ENCODE peak calls at places on chromosomes 13 and 19, in nine cellular contexts. One of them, this sample, is unnamed.
A peak's percentile ranks its signal among the peaks of the same experiment; 100 is the strongest.

GRCh38 chr13:97434417-97435296 is 688 bp downstream of the RAP2A start:
- DNase-seq in endodermal cell: peak; percentile 75
- DNase-seq in GM10248: peak; percentile 11
- DNase-seq in colonic mucosa: peak; percentile 46
- DNase-seq in HFF-Myc: no peak
- DNase-seq in pancreas: peak; percentile 68
- DNase-seq in psoas muscle: peak; percentile 69
- DNase-seq in activated CD8-positive, alpha-beta T cell treated with anti-CD3 and anti-CD28 coated beads for 36 hours: peak; percentile 45
- DNase-seq in cardiac muscle cell: peak; percentile 71
- DNase-seq in this sample: no peak

GRCh38 chr13:114130708-114131580 is 1.5 kb downstream of the RASA3 start:
- DNase-seq in endodermal cell: peak; percentile 79
- DNase-seq in GM10248: peak; percentile 62
- DNase-seq in colonic mucosa: peak; percentile 47
- DNase-seq in HFF-Myc: no peak
- DNase-seq in pancreas: no peak
- DNase-seq in psoas muscle: peak; percentile 90
- DNase-seq in activated CD8-positive, alpha-beta T cell treated with anti-CD3 and anti-CD28 coated beads for 36 hours: peak; percentile 81
- DNase-seq in cardiac muscle cell: peak; percentile 57
- DNase-seq in this sample: peak; percentile 79

GRCh38 chr13:113998781-113999617 is 25.1 kb upstream of the C13orf46 start:
- DNase-seq in endodermal cell: no peak
- DNase-seq in GM10248: no peak
- DNase-seq in colonic mucosa: no peak
- DNase-seq in HFF-Myc: no peak
- DNase-seq in pancreas: no peak
- DNase-seq in psoas muscle: peak; percentile 32
- DNase-seq in activated CD8-positive, alpha-beta T cell treated with anti-CD3 and anti-CD28 coated beads for 36 hours: no peak
- DNase-seq in cardiac muscle cell: no peak
- DNase-seq in this sample: no peak

GRCh38 chr13:98480915-98481510 is 95.9 kb downstream of the STK24 start:
- DNase-seq in endodermal cell: no peak
- DNase-seq in GM10248: peak; percentile 70
- DNase-seq in colonic mucosa: no peak
- DNase-seq in HFF-Myc: no peak
- DNase-seq in pancreas: no peak
- DNase-seq in psoas muscle: no peak
- DNase-seq in activated CD8-positive, alpha-beta T cell treated with anti-CD3 and anti-CD28 coated beads for 36 hours: peak; percentile 73
- DNase-seq in cardiac muscle cell: peak; percentile 15
- DNase-seq in this sample: peak; percentile 69

GRCh38 chr19:18961767-18962423 is 20.9 kb upstream of the HOMER3 start:
- DNase-seq in endodermal cell: peak; percentile 97
- DNase-seq in GM10248: no peak
- DNase-seq in colonic mucosa: no peak
- DNase-seq in HFF-Myc: no peak
- DNase-seq in pancreas: no peak
- DNase-seq in psoas muscle: no peak
- DNase-seq in activated CD8-positive, alpha-beta T cell treated with anti-CD3 and anti-CD28 coated beads for 36 hours: peak; percentile 35
- DNase-seq in cardiac muscle cell: peak; percentile 12
- DNase-seq in this sample: no peak

GRCh38 chr19:31548941-31549340 is 199.7 kb upstream of the TSHZ3 start:
- DNase-seq in endodermal cell: peak; percentile 72
- DNase-seq in GM10248: no peak
- DNase-seq in colonic mucosa: no peak
- DNase-seq in HFF-Myc: no peak
- DNase-seq in pancreas: no peak
- DNase-seq in psoas muscle: no peak
- DNase-seq in activated CD8-positive, alpha-beta T cell treated with anti-CD3 and anti-CD28 coated beads for 36 hours: no peak
- DNase-seq in cardiac muscle cell: peak; percentile 47
- DNase-seq in this sample: no peak

GRCh38 chr19:3403489-3404323 is 37.3 kb downstream of the NFIC start:
- DNase-seq in endodermal cell: peak; percentile 70
- DNase-seq in GM10248: no peak
- DNase-seq in colonic mucosa: peak; percentile 65
- DNase-seq in HFF-Myc: peak; percentile 78
- DNase-seq in pancreas: peak; percentile 87
- DNase-seq in psoas muscle: peak; percentile 95
- DNase-seq in activated CD8-positive, alpha-beta T cell treated with anti-CD3 and anti-CD28 coated beads for 36 hours: no peak
- DNase-seq in cardiac muscle cell: peak; percentile 96
- DNase-seq in this sample: no peak

GRCh38 chr13:40440990-40441820 is 225.2 kb downstream of the FOXO1 start:
- DNase-seq in endodermal cell: no peak
- DNase-seq in GM10248: no peak
- DNase-seq in colonic mucosa: peak; percentile 55
- DNase-seq in HFF-Myc: no peak
- DNase-seq in pancreas: peak; percentile 80
- DNase-seq in psoas muscle: peak; percentile 95
- DNase-seq in activated CD8-positive, alpha-beta T cell treated with anti-CD3 and anti-CD28 coated beads for 36 hours: no peak
- DNase-seq in cardiac muscle cell: peak; percentile 35
- DNase-seq in this sample: no peak

GRCh38 chr19:55581828-55582223 is 1.2 kb upstream of the ZNF579 start:
- DNase-seq in endodermal cell: no peak
- DNase-seq in GM10248: no peak
- DNase-seq in colonic mucosa: no peak
- DNase-seq in HFF-Myc: no peak
- DNase-seq in pancreas: no peak
- DNase-seq in psoas muscle: no peak
- DNase-seq in activated CD8-positive, alpha-beta T cell treated with anti-CD3 and anti-CD28 coated beads for 36 hours: no peak
- DNase-seq in cardiac muscle cell: no peak
- DNase-seq in this sample: no peak

GRCh38 chr13:98927954-98928927 is 49.6 kb downstream of the DOCK9 start:
- DNase-seq in endodermal cell: peak; percentile 61
- DNase-seq in GM10248: no peak
- DNase-seq in colonic mucosa: no peak
- DNase-seq in HFF-Myc: peak; percentile 59
- DNase-seq in pancreas: no peak
- DNase-seq in psoas muscle: no peak
- DNase-seq in activated CD8-positive, alpha-beta T cell treated with anti-CD3 and anti-CD28 coated beads for 36 hours: no peak
- DNase-seq in cardiac muscle cell: no peak
- DNase-seq in this sample: no peak

GRCh38 chr19:21786931-21787330 is 19.6 kb upstream of the ZNF100 start:
- DNase-seq in endodermal cell: no peak
- DNase-seq in GM10248: no peak
- DNase-seq in colonic mucosa: no peak
- DNase-seq in HFF-Myc: no peak
- DNase-seq in pancreas: no peak
- DNase-seq in psoas muscle: no peak
- DNase-seq in activated CD8-positive, alpha-beta T cell treated with anti-CD3 and anti-CD28 coated beads for 36 hours: no peak
- DNase-seq in cardiac muscle cell: no peak
- DNase-seq in this sample: no peak

GRCh38 chr13:94140027-94140426 is 339.5 kb downstream of the DCT start:
- DNase-seq in endodermal cell: no peak
- DNase-seq in GM10248: no peak
- DNase-seq in colonic mucosa: no peak
- DNase-seq in HFF-Myc: no peak
- DNase-seq in pancreas: no peak
- DNase-seq in psoas muscle: no peak
- DNase-seq in activated CD8-positive, alpha-beta T cell treated with anti-CD3 and anti-CD28 coated beads for 36 hours: no peak
- DNase-seq in cardiac muscle cell: no peak
- DNase-seq in this sample: no peak

GRCh38 chr13:50375792-50376191 is 360.5 kb downstream of the KCNRG start:
- DNase-seq in endodermal cell: no peak
- DNase-seq in GM10248: no peak
- DNase-seq in colonic mucosa: no peak
- DNase-seq in HFF-Myc: no peak
- DNase-seq in pancreas: no peak
- DNase-seq in psoas muscle: no peak
- DNase-seq in activated CD8-positive, alpha-beta T cell treated with anti-CD3 and anti-CD28 coated beads for 36 hours: no peak
- DNase-seq in cardiac muscle cell: no peak
- DNase-seq in this sample: no peak

GRCh38 chr19:17974551-17974950 is 7.6 kb downstream of the KCNN1 start:
- DNase-seq in endodermal cell: no peak
- DNase-seq in GM10248: no peak
- DNase-seq in colonic mucosa: no peak
- DNase-seq in HFF-Myc: no peak
- DNase-seq in pancreas: no peak
- DNase-seq in psoas muscle: no peak
- DNase-seq in activated CD8-positive, alpha-beta T cell treated with anti-CD3 and anti-CD28 coated beads for 36 hours: no peak
- DNase-seq in cardiac muscle cell: no peak
- DNase-seq in this sample: no peak

GRCh38 chr19:4369109-4369887 is 25.9 kb downstream of the MPND start:
- DNase-seq in endodermal cell: peak; percentile 86
- DNase-seq in GM10248: peak; percentile 78
- DNase-seq in colonic mucosa: peak; percentile 86
- DNase-seq in HFF-Myc: no peak
- DNase-seq in pancreas: no peak
- DNase-seq in psoas muscle: peak; percentile 73
- DNase-seq in activated CD8-positive, alpha-beta T cell treated with anti-CD3 and anti-CD28 coated beads for 36 hours: peak; percentile 89
- DNase-seq in cardiac muscle cell: no peak
- DNase-seq in this sample: peak; percentile 80

GRCh38 chr19:3132971-3133792 is 2.7 kb upstream of the GNA15 start:
- DNase-seq in endodermal cell: peak; percentile 48
- DNase-seq in GM10248: peak; percentile 81
- DNase-seq in colonic mucosa: no peak
- DNase-seq in HFF-Myc: no peak
- DNase-seq in pancreas: peak; percentile 54
- DNase-seq in psoas muscle: peak; percentile 45
- DNase-seq in activated CD8-positive, alpha-beta T cell treated with anti-CD3 and anti-CD28 coated beads for 36 hours: peak; percentile 96
- DNase-seq in cardiac muscle cell: no peak
- DNase-seq in this sample: peak; percentile 82

GRCh38 chr19:33047422-33047821 is 17.3 kb downstream of the RHPN2 start:
- DNase-seq in endodermal cell: peak; percentile 93
- DNase-seq in GM10248: no peak
- DNase-seq in colonic mucosa: peak; percentile 92
- DNase-seq in HFF-Myc: no peak
- DNase-seq in pancreas: no peak
- DNase-seq in psoas muscle: no peak
- DNase-seq in activated CD8-positive, alpha-beta T cell treated with anti-CD3 and anti-CD28 coated beads for 36 hours: no peak
- DNase-seq in cardiac muscle cell: peak; percentile 9
- DNase-seq in this sample: no peak

GRCh38 chr19:45358213-45358792 is 12.1 kb downstream of the ERCC2 start:
- DNase-seq in endodermal cell: no peak
- DNase-seq in GM10248: no peak
- DNase-seq in colonic mucosa: no peak
- DNase-seq in HFF-Myc: no peak
- DNase-seq in pancreas: no peak
- DNase-seq in psoas muscle: no peak
- DNase-seq in activated CD8-positive, alpha-beta T cell treated with anti-CD3 and anti-CD28 coated beads for 36 hours: no peak
- DNase-seq in cardiac muscle cell: no peak
- DNase-seq in this sample: no peak

GRCh38 chr19:49635530-49636229 is 4.3 kb downstream of the RRAS start:
- DNase-seq in endodermal cell: peak; percentile 65
- DNase-seq in GM10248: no peak
- DNase-seq in colonic mucosa: no peak
- DNase-seq in HFF-Myc: no peak
- DNase-seq in pancreas: no peak
- DNase-seq in psoas muscle: no peak
- DNase-seq in activated CD8-positive, alpha-beta T cell treated with anti-CD3 and anti-CD28 coated beads for 36 hours: no peak
- DNase-seq in cardiac muscle cell: no peak
- DNase-seq in this sample: no peak

GRCh38 chr19:29329460-29330134 is 116.6 kb upstream of the UQCRFS1 start:
- DNase-seq in endodermal cell: peak; percentile 93
- DNase-seq in GM10248: peak; percentile 7
- DNase-seq in colonic mucosa: no peak
- DNase-seq in HFF-Myc: no peak
- DNase-seq in pancreas: no peak
- DNase-seq in psoas muscle: no peak
- DNase-seq in activated CD8-positive, alpha-beta T cell treated with anti-CD3 and anti-CD28 coated beads for 36 hours: peak; percentile 15
- DNase-seq in cardiac muscle cell: peak; percentile 76
- DNase-seq in this sample: no peak

GRCh38 chr19:46350758-46351159 is 3.9 kb downstream of the PPP5C start:
- DNase-seq in endodermal cell: no peak
- DNase-seq in GM10248: peak; percentile 55
- DNase-seq in colonic mucosa: no peak
- DNase-seq in HFF-Myc: no peak
- DNase-seq in pancreas: no peak
- DNase-seq in psoas muscle: no peak
- DNase-seq in activated CD8-positive, alpha-beta T cell treated with anti-CD3 and anti-CD28 coated beads for 36 hours: peak; percentile 68
- DNase-seq in cardiac muscle cell: no peak
- DNase-seq in this sample: peak; percentile 59

GRCh38 chr13:74444161-74444571 is 310.0 kb upstream of the KLF12 start:
- DNase-seq in endodermal cell: no peak
- DNase-seq in GM10248: no peak
- DNase-seq in colonic mucosa: no peak
- DNase-seq in HFF-Myc: no peak
- DNase-seq in pancreas: no peak
- DNase-seq in psoas muscle: no peak
- DNase-seq in activated CD8-positive, alpha-beta T cell treated with anti-CD3 and anti-CD28 coated beads for 36 hours: no peak
- DNase-seq in cardiac muscle cell: no peak
- DNase-seq in this sample: no peak

GRCh38 chr19:35143231-35143715 is at the start of gene FXYD7:
- DNase-seq in endodermal cell: peak; percentile 75
- DNase-seq in GM10248: no peak
- DNase-seq in colonic mucosa: no peak
- DNase-seq in HFF-Myc: no peak
- DNase-seq in pancreas: no peak
- DNase-seq in psoas muscle: no peak
- DNase-seq in activated CD8-positive, alpha-beta T cell treated with anti-CD3 and anti-CD28 coated beads for 36 hours: no peak
- DNase-seq in cardiac muscle cell: no peak
- DNase-seq in this sample: no peak
- TF ChIP-seq CTCF in endodermal cell: peak; percentile 42
- TF ChIP-seq CTCF in GM10248: no peak
- TF ChIP-seq CTCF in colonic mucosa: peak; percentile 1
- TF ChIP-seq CTCF in HFF-Myc: no peak
- TF ChIP-seq CTCF in pancreas: peak; percentile 11
- TF ChIP-seq CTCF in psoas muscle: no peak
- TF ChIP-seq CTCF in activated CD8-positive, alpha-beta T cell treated with anti-CD3 and anti-CD28 coated beads for 36 hours: peak; percentile 57
- TF ChIP-seq CTCF in cardiac muscle cell: no peak
- TF ChIP-seq CTCF in this sample: no peak

GRCh38 chr19:27974082-27974513 is 1238.9 kb downstream of the UQCRFS1 start:
- DNase-seq in endodermal cell: peak; percentile 83
- DNase-seq in GM10248: peak; percentile 18
- DNase-seq in colonic mucosa: peak; percentile 24
- DNase-seq in HFF-Myc: no peak
- DNase-seq in pancreas: no peak
- DNase-seq in psoas muscle: no peak
- DNase-seq in activated CD8-positive, alpha-beta T cell treated with anti-CD3 and anti-CD28 coated beads for 36 hours: peak; percentile 20
- DNase-seq in cardiac muscle cell: peak; percentile 63
- DNase-seq in this sample: no peak
- TF ChIP-seq CTCF in endodermal cell: peak; percentile 96
- TF ChIP-seq CTCF in GM10248: peak; percentile 73
- TF ChIP-seq CTCF in colonic mucosa: peak; percentile 50
- TF ChIP-seq CTCF in HFF-Myc: peak; percentile 51
- TF ChIP-seq CTCF in pancreas: peak; percentile 61
- TF ChIP-seq CTCF in psoas muscle: peak; percentile 30
- TF ChIP-seq CTCF in activated CD8-positive, alpha-beta T cell treated with anti-CD3 and anti-CD28 coated beads for 36 hours: peak; percentile 42
- TF ChIP-seq CTCF in cardiac muscle cell: peak; percentile 59
- TF ChIP-seq CTCF in this sample: peak; percentile 37

GRCh38 chr19:41449079-41449864 is 6.3 kb downstream of the ERICH4 start:
- DNase-seq in endodermal cell: peak; percentile 95
- DNase-seq in GM10248: peak; percentile 90
- DNase-seq in colonic mucosa: peak; percentile 69
- DNase-seq in HFF-Myc: no peak
- DNase-seq in pancreas: peak; percentile 87
- DNase-seq in psoas muscle: peak; percentile 84
- DNase-seq in activated CD8-positive, alpha-beta T cell treated with anti-CD3 and anti-CD28 coated beads for 36 hours: peak; percentile 79
- DNase-seq in cardiac muscle cell: peak; percentile 78
- DNase-seq in this sample: peak; percentile 82
- TF ChIP-seq CTCF in endodermal cell: peak; percentile 99
- TF ChIP-seq CTCF in GM10248: peak; percentile 97
- TF ChIP-seq CTCF in colonic mucosa: peak; percentile 96
- TF ChIP-seq CTCF in HFF-Myc: peak; percentile 99
- TF ChIP-seq CTCF in pancreas: peak; percentile 97
- TF ChIP-seq CTCF in psoas muscle: peak; percentile 96
- TF ChIP-seq CTCF in activated CD8-positive, alpha-beta T cell treated with anti-CD3 and anti-CD28 coated beads for 36 hours: peak; percentile 97
- TF ChIP-seq CTCF in cardiac muscle cell: peak; percentile 99
- TF ChIP-seq CTCF in this sample: peak; percentile 98

DNA sequence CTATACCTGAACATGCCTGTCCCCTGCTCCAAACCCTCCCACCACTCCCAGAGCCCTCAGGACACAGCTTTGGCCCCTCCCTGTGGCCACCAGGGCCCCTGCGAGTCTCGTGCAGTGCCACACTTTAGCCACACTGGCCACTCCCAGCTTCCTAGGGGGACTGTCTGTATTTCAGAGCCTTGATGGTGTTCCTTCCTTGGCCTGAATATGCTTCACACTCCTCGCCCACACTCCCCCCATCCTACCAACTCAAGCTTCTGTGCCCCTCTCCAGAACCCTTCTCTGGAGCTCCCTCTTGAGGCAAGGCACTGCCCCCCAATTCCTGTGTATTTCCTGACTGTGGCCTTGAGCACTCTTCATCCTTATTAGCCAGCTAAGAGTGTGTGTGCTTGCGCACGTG is 80.2 kb downstream of the DPF1 start:
- DNase-seq in endodermal cell: no peak
- DNase-seq in GM10248: no peak
- DNase-seq in colonic mucosa: no peak
- DNase-seq in HFF-Myc: no peak
- DNase-seq in pancreas: no peak
- DNase-seq in psoas muscle: no peak
- DNase-seq in activated CD8-positive, alpha-beta T cell treated with anti-CD3 and anti-CD28 coated beads for 36 hours: peak; percentile 12
- DNase-seq in cardiac muscle cell: no peak
- DNase-seq in this sample: no peak
- TF ChIP-seq CTCF in endodermal cell: peak; percentile 51
- TF ChIP-seq CTCF in GM10248: peak; percentile 15
- TF ChIP-seq CTCF in colonic mucosa: no peak
- TF ChIP-seq CTCF in HFF-Myc: peak; percentile 26
- TF ChIP-seq CTCF in pancreas: no peak
- TF ChIP-seq CTCF in psoas muscle: no peak
- TF ChIP-seq CTCF in activated CD8-positive, alpha-beta T cell treated with anti-CD3 and anti-CD28 coated beads for 36 hours: peak; percentile 28
- TF ChIP-seq CTCF in cardiac muscle cell: peak; percentile 3
- TF ChIP-seq CTCF in this sample: peak; percentile 30